ENCODE peak calls at places on chromosome 13, in nine cellular contexts. One of them, this sample, is unnamed.

GRCh38 chr13:98938801-98939200 is 39.1 kb downstream of the DOCK9 start:
- DNase-seq in stimulated activated CD8-positive, alpha-beta memory T cell treated with anti-CD3 and anti-CD28 coated beads, Interleukin-4, amount 100 ng/mL, for 4 hours: no peak
- DNase-seq in astrocyte of the spinal cord: peak; percentile 16
- DNase-seq in amniotic stem cell: no peak
- DNase-seq in CD8-positive, alpha-beta memory T cell: no peak
- DNase-seq in AG10803: no peak
- DNase-seq in caudate nucleus: no peak
- DNase-seq in T-helper 17 cell: no peak
- DNase-seq in NAMALWA: no peak
- DNase-seq in this sample: no peak

GRCh38 chr13:41905600-41906254 is 55.2 kb downstream of the VWA8 start:
- DNase-seq in T-helper 17 cell: no peak
- DNase-seq in astrocyte of the spinal cord: peak; percentile 48
- DNase-seq in NAMALWA: peak; percentile 75
- DNase-seq in caudate nucleus: no peak
- DNase-seq in stimulated activated CD8-positive, alpha-beta memory T cell treated with anti-CD3 and anti-CD28 coated beads, Interleukin-4, amount 100 ng/mL, for 4 hours: no peak
- DNase-seq in CD8-positive, alpha-beta memory T cell: peak; percentile 30
- DNase-seq in amniotic stem cell: no peak
- DNase-seq in AG10803: peak; percentile 36
- DNase-seq in this sample: peak; percentile 16

GRCh38 chr13:26476111-26476743 is 81.3 kb upstream of the WASF3 start:
- DNase-seq in stimulated activated CD8-positive, alpha-beta memory T cell treated with anti-CD3 and anti-CD28 coated beads, Interleukin-4, amount 100 ng/mL, for 4 hours: no peak
- DNase-seq in amniotic stem cell: no peak
- DNase-seq in CD8-positive, alpha-beta memory T cell: no peak
- DNase-seq in caudate nucleus: no peak
- DNase-seq in NAMALWA: no peak
- DNase-seq in AG10803: peak; percentile 71
- DNase-seq in astrocyte of the spinal cord: peak; percentile 35
- DNase-seq in T-helper 17 cell: no peak
- DNase-seq in this sample: no peak

GRCh38 chr13:95032114-95032513 is 269.1 kb downstream of the ABCC4 start:
- DNase-seq in stimulated activated CD8-positive, alpha-beta memory T cell treated with anti-CD3 and anti-CD28 coated beads, Interleukin-4, amount 100 ng/mL, for 4 hours: no peak
- DNase-seq in T-helper 17 cell: no peak
- DNase-seq in astrocyte of the spinal cord: no peak
- DNase-seq in amniotic stem cell: no peak
- DNase-seq in CD8-positive, alpha-beta memory T cell: no peak
- DNase-seq in NAMALWA: no peak
- DNase-seq in AG10803: no peak
- DNase-seq in caudate nucleus: no peak
- DNase-seq in this sample: no peak

GRCh38 chr13:105914637-105915036 is 620.8 kb downstream of the EFNB2 start:
- DNase-seq in astrocyte of the spinal cord: peak; percentile 58
- DNase-seq in stimulated activated CD8-positive, alpha-beta memory T cell treated with anti-CD3 and anti-CD28 coated beads, Interleukin-4, amount 100 ng/mL, for 4 hours: no peak
- DNase-seq in T-helper 17 cell: no peak
- DNase-seq in NAMALWA: no peak
- DNase-seq in AG10803: peak; percentile 92
- DNase-seq in caudate nucleus: no peak
- DNase-seq in amniotic stem cell: no peak
- DNase-seq in CD8-positive, alpha-beta memory T cell: no peak
- DNase-seq in this sample: peak; percentile 9

GRCh38 chr13:107586216-107586615 is 629.1 kb downstream of the LIG4 start:
- DNase-seq in astrocyte of the spinal cord: no peak
- DNase-seq in caudate nucleus: no peak
- DNase-seq in amniotic stem cell: no peak
- DNase-seq in stimulated activated CD8-positive, alpha-beta memory T cell treated with anti-CD3 and anti-CD28 coated beads, Interleukin-4, amount 100 ng/mL, for 4 hours: no peak
- DNase-seq in CD8-positive, alpha-beta memory T cell: no peak
- DNase-seq in AG10803: peak; percentile 40
- DNase-seq in T-helper 17 cell: no peak
- DNase-seq in NAMALWA: no peak
- DNase-seq in this sample: no peak

GRCh38 chr13:34391071-34391470 is 551.0 kb upstream of the NBEA start:
- DNase-seq in T-helper 17 cell: no peak
- DNase-seq in CD8-positive, alpha-beta memory T cell: no peak
- DNase-seq in NAMALWA: no peak
- DNase-seq in stimulated activated CD8-positive, alpha-beta memory T cell treated with anti-CD3 and anti-CD28 coated beads, Interleukin-4, amount 100 ng/mL, for 4 hours: no peak
- DNase-seq in amniotic stem cell: no peak
- DNase-seq in caudate nucleus: no peak
- DNase-seq in astrocyte of the spinal cord: peak; percentile 76
- DNase-seq in AG10803: peak; percentile 68
- DNase-seq in this sample: peak; percentile 35

GRCh38 chr13:59979589-59979988 is 184.1 kb downstream of the DIAPH3 start:
- DNase-seq in NAMALWA: no peak
- DNase-seq in astrocyte of the spinal cord: no peak
- DNase-seq in AG10803: no peak
- DNase-seq in amniotic stem cell: no peak
- DNase-seq in CD8-positive, alpha-beta memory T cell: peak; percentile 4
- DNase-seq in stimulated activated CD8-positive, alpha-beta memory T cell treated with anti-CD3 and anti-CD28 coated beads, Interleukin-4, amount 100 ng/mL, for 4 hours: no peak
- DNase-seq in caudate nucleus: no peak
- DNase-seq in T-helper 17 cell: no peak
- DNase-seq in this sample: no peak

GRCh38 chr13:99280166-99280565 is 22.0 kb upstream of the GPR18 start:
- DNase-seq in CD8-positive, alpha-beta memory T cell: no peak
- DNase-seq in amniotic stem cell: no peak
- DNase-seq in stimulated activated CD8-positive, alpha-beta memory T cell treated with anti-CD3 and anti-CD28 coated beads, Interleukin-4, amount 100 ng/mL, for 4 hours: no peak
- DNase-seq in astrocyte of the spinal cord: no peak
- DNase-seq in caudate nucleus: no peak
- DNase-seq in AG10803: peak; percentile 85
- DNase-seq in NAMALWA: no peak
- DNase-seq in T-helper 17 cell: no peak
- DNase-seq in this sample: no peak

This sample was measured in kidney epithelial cell.